ENCODE peak calls at places on chromosomes 3 and 15, in four cellular contexts. M, G, U and C are unnamed samples.

GRCh38 chr3:46609074-46609735 is 3.1 kb upstream of the FAM240A start:
- DNase-seq in M (no peak), G (no peak), U (no peak), C (no peak)

GRCh38 chr3:136173939-136174338 is 22.2 kb downstream of the MSL2 start:
- DNase-seq in M (no peak), G (no peak), U (no peak), C (no peak)

GRCh38 chr3:126159476-126159875 is 20.9 kb downstream of the ALDH1L1 start:
- DNase-seq in M (no peak), G (no peak), U (no peak), C (no peak)

GRCh38 chr15:78739996-78740903 is 71.0 kb downstream of the ADAMTS7 start:
- DNase-seq in M (peak; percentile 85), G (peak; percentile 45), U (peak; percentile 66), C (peak; percentile 68)

GRCh38 chr3:122992628-122993570 is 34.7 kb downstream of the SEMA5B start:
- DNase-seq in M (no peak), G (no peak), U (no peak), C (no peak)

GRCh38 chr3:23779841-23780240 is 25.9 kb upstream of the UBE2E1 start:
- DNase-seq in M (no peak), G (no peak), U (no peak), C (no peak)

GRCh38 chr3:196287066-196287404 is 491 bp downstream of the PCYT1A start:
- DNase-seq in M (peak; percentile 12), G (no peak), U (peak; percentile 31), C (peak; percentile 51)

GRCh38 chr3:64651791-64652241 is 36.0 kb downstream of the ADAMTS9 start:
- DNase-seq in M (no peak), G (no peak), U (no peak), C (no peak)

GRCh38 chr3:98556164-98557130 is 24.7 kb downstream of the GPR15 start:
- DNase-seq in M (peak; percentile 22), G (peak; percentile 93), U (no peak), C (no peak)

GRCh38 chr3:158434412-158435038 is 136.5 kb upstream of the MLF1 start:
- DNase-seq in M (peak; percentile 72), G (peak; percentile 37), U (peak; percentile 73), C (peak; percentile 82)

GRCh38 chr15:95645791-95646338 is 684.6 kb upstream of the NR2F2 start:
- DNase-seq in M (no peak), G (no peak), U (no peak), C (no peak)

GRCh38 chr15:52805351-52806283 is 15.5 kb upstream of the ONECUT1 start:
- DNase-seq in M (no peak), G (no peak), U (no peak), C (no peak)

GRCh38 chr3:127764841-127765362 is 57.4 kb downstream of the MGLL start:
- DNase-seq in M (no peak), G (no peak), U (no peak), C (no peak)

GRCh38 chr15:95609096-95609495 is 721.4 kb upstream of the NR2F2 start:
- DNase-seq in M (no peak), G (no peak), U (peak; percentile 31), C (no peak)

GRCh38 chr3:65604863-65605526 is 433.7 kb downstream of the MAGI1 start:
- DNase-seq in M (no peak), G (no peak), U (peak; percentile 17), C (no peak)

GRCh38 chr3:190205739-190206138 is 85.0 kb upstream of the P3H2 start:
- DNase-seq in M (no peak), G (no peak), U (peak; percentile 53), C (no peak)

GRCh38 chr15:69734699-69735098 is 282.1 kb downstream of the RPLP1 start:
- DNase-seq in M (no peak), G (no peak), U (no peak), C (no peak)

GRCh38 chr15:67783303-67783702 is 42.0 kb upstream of the SKOR1 start:
- DNase-seq in M (peak; percentile 97), G (no peak), U (no peak), C (no peak)

GRCh38 chr3:127456471-127457093 is 134.0 kb downstream of the TPRA1 start:
- DNase-seq in M (no peak), G (no peak), U (peak; percentile 69), C (peak; percentile 45)

GRCh38 chr15:67613708-67614107 is 71.2 kb downstream of the MAP2K5 start:
- DNase-seq in M (peak; percentile 4), G (peak; percentile 1), U (peak; percentile 7), C (no peak)

GRCh38 chr15:43487271-43487895 is 5.6 kb downstream of the TP53BP1 start:
- DNase-seq in M (no peak), G (no peak), U (no peak), C (no peak)

GRCh38 chr3:184553385-184553784 is 8.2 kb upstream of the EPHB3 start:
- DNase-seq in M (no peak), G (no peak), U (no peak), C (no peak)

GRCh38 chr3:101249512-101249911 is 70.9 kb downstream of the IMPG2 start:
- DNase-seq in M (no peak), G (no peak), U (no peak), C (no peak)

GRCh38 chr15:67161881-67162280 is 92.6 kb downstream of the AAGAB start:
- DNase-seq in M (no peak), G (no peak), U (no peak), C (no peak)

DNA sequence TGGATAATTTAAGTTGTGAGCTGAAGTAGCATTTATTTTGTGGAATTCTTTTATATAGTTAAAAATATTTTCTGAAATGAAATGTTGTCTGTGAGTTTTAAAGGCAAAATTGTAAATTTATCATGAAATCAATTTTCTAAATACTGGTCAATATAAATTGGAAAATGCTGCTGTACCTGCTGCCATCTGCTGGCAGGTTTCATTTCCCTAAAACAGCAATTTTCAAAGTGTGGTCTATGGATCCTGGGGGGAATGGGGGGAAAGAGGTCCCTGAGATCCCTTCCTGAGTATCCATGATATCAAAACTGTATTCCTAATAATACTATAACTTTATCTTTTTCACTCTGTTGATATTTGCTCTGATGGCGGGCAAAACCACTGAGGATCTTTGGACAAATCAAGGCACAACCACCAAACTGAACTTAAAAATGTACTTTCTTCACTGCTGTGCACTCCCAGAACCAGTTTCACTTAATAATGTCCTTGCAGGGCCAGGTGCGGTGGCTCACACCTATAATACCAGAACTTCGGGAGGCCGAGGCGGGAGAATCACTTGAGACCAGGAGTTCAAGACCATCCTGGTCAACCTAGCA is 17.2 kb upstream of the CCR4 start:
- DNase-seq in M (peak; percentile 20), G (peak; percentile 12), U (peak; percentile 63), C (peak; percentile 28)
- TF ChIP-seq EZH2phosphoT487 in M (no peak), G (no peak), U (no peak), C (no peak)

GRCh38 chr15:23629234-23629805 is 18.3 kb downstream of the MAGEL2 start:
- DNase-seq in M (peak; percentile 4), G (no peak), U (peak; percentile 41), C (peak; percentile 31)

GRCh38 chr15:23628612-23629233 is 18.9 kb downstream of the MAGEL2 start:
- DNase-seq in M (no peak), G (no peak), U (no peak), C (no peak)
- H3K9me3 ChIP-seq in M (no peaks in the 10 kb centered on the region), G (no peaks in the 10 kb centered on the region), U (no peaks in the 10 kb centered on the region), C (no peaks in the 10 kb centered on the region)

DNA sequence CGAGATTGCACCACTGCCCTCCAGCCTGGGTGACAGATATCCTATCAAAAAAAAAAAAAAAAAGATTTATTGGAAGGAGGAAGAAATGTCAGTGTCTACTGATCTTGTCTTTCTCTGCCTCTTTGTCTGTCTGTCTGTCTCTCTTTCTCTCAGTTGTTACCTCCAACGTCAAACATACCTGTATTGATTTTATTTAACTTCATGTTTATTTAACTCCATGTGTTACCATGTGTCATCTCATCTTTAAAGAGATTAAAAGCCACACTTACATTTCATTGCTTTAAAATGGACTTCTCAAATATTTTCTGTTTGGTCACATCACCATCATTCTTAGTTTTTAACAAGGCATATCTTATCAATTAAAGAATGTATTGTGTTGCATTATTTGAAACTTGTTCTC is 9.4 kb downstream of the CLDN11 start:
- DNase-seq in M (no peak), G (no peak), U (no peak), C (no peak)
- TF ChIP-seq CTCF in M (no peak), G (no peak), U (no peak), C (no peak)

GRCh38 chr3:134375542-134376384 is 1.5 kb upstream of the AMOTL2 start:
- DNase-seq in M (no peak), G (no peak), U (no peak), C (peak; percentile 6)

GRCh38 chr3:134376385-134376765 is 2.1 kb upstream of the AMOTL2 start:
- DNase-seq in M (no peak), G (no peak), U (no peak), C (no peak)

GRCh38 chr3:134373278-134373941 is 837 bp downstream of the AMOTL2 start:
- DNase-seq in M (no peak), G (no peak), U (peak; percentile 82), C (peak; percentile 93)

GRCh38 chr3:134373942-134374790 is at the start of gene AMOTL2:
- DNase-seq in M (no peak), G (peak; percentile 87), U (peak; percentile 90), C (peak; percentile 96)

DNA sequence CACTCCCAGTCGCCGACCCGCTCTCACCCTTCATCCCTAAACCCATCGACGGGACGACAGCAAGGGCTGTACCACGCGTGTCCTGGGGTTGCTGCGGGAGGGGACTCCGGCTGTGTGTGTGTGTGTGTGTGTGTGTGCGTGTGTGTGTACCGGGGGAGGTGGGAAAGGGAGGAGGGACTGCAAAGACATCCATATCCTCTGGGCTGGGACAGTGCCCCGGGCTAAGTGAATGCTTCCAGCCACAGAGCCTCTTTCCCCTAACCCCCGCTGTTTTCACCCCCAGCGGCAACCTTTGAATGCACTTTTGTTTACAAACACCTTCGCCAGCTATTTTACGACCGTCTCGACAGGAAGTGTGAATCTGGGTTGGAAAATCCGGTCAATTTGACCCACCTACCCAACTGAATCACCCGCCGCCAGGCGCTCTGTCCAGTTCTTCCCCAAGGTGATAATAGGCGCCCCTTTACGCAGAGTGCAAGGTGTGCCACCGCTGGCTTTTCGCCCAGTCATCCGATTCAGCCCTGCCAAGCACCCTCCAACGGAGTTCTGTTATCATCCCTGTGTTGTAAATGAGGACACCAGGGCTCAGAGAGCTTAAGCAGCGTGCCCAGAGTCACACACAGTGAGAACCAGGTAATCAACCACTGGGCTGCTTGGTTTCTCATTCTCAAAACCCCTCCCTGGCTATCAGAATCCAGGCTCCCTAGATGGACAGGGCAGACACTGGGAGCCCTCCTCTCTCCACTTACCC is 719 bp upstream of the AMOTL2 start:
- DNase-seq in M (no peak), G (no peak), U (peak; percentile 78), C (peak; percentile 72)
- TF ChIP-seq EZH2phosphoT487 in M (no peak), G (no peak), U (no peak), C (no peak)

GRCh38 chr15:25183581-25184330 is 229.0 kb downstream of the SNRPN start:
- DNase-seq in M (no peak), G (no peak), U (no peak), C (no peak)
- H3K9me3 ChIP-seq in M (no peaks in the 10 kb centered on the region), G (peaks cover 5% of the 10 kb centered on the region), U (no peaks in the 10 kb centered on the region), C (no peaks in the 10 kb centered on the region)

GRCh38 chr15:38225381-38225780 is 27.3 kb upstream of the SPRED1 start:
- DNase-seq in M (no peak), G (no peak), U (no peak), C (no peak)
- TF ChIP-seq CTCF in M (no peak), G (no peak), U (no peak), C (no peak)

DNA sequence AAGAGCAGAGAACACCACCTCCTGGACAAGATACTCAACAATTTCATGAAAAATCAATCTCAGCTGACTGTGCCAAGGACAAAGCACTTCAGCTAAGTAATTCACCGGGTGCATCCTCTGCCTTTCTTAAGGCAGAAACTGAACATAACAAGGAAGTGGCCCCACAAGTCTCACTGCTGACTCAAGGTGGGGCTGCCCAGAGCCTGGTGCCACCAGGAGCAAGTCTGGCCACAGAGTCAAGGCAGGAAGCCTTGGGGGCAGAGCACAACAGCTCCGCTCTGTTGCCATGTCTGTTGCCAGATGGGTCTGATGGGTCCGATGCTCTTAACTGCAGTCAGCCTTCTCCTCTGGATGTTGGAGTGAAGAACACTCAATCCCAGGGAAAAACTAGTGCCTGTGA is 200.5 kb downstream of the AKAP13 start:
- DNase-seq in M (no peak), G (no peak), U (no peak), C (no peak)
- TF ChIP-seq EZH2phosphoT487 in M (no peak), G (no peak), U (no peak), C (no peak)